ENCODE peak calls at places on chromosomes 4 and X, in ten cellular contexts. R is NCI-H2107, U is cardiac fibroblast, M is choroid plexus epithelial cell, W is nephron progenitor cell, Y is smooth muscle cell of the brain vasculature, K is hepatic stellate cell, J is GM20000, H is hypothalamus, S is NCI-H1417 treated with DMSO at 0.1 percent for 48 hours. F is an unnamed sample.

GRCh38 chr4:152970102-152970820 is 34.1 kb downstream of the FHDC1 start:
- DNase-seq in R (no peak), U (no peak), M (peak), W (no peak), Y (no peak), K (no peak), J (no peak), H (no peak), S (no peak), F (peak)

GRCh38 chr4:3644849-3645627 is 112.8 kb upstream of the LRPAP1 start:
- DNase-seq in R (no peak), U (peak), M (no peak), W (no peak), Y (no peak), K (peak), J (no peak), H (no peak), S (no peak), F (no peak)

GRCh38 chr4:94408549-94409374 is 43.0 kb upstream of the PDLIM5 start:
- DNase-seq in R (no peak), U (peak), M (peak), W (no peak), Y (no peak), K (peak), J (no peak), H (no peak), S (no peak), F (no peak)

GRCh38 chr4:81486502-81486901 is 14.8 kb upstream of the RASGEF1B start:
- DNase-seq in R (no peak), U (no peak), M (no peak), W (no peak), Y (no peak), K (no peak), J (no peak), H (no peak), S (no peak), F (peak)

GRCh38 chr4:80462537-80463207 is 127.1 kb downstream of the CFAP299 start:
- DNase-seq in R (no peak), U (peak), M (no peak), W (no peak), Y (no peak), K (no peak), J (peak), H (no peak), S (no peak), F (no peak)

GRCh38 chr4:76589402-76589801 is 154.4 kb downstream of the SHROOM3 start:
- DNase-seq in R (no peak), U (peak), M (peak), W (no peak), Y (no peak), K (peak), J (no peak), H (no peak), S (no peak), F (no peak)

GRCh38 chr4:39970559-39971270 is 7.0 kb downstream of the PDS5A start:
- DNase-seq in R (no peak), U (peak), M (peak), W (peak), Y (no peak), K (no peak), J (no peak), H (no peak), S (no peak), F (peak)

GRCh38 chr4:148443550-148444295 is 1.5 kb upstream of the NR3C2 start:
- DNase-seq in R (no peak), U (peak), M (no peak), W (peak), Y (no peak), K (peak), J (peak), H (no peak), S (no peak), F (no peak)

GRCh38 chrX:102858826-102859627 is 78.0 kb upstream of the RAB40AL start:
- DNase-seq in R (no peak), U (no peak), M (no peak), W (no peak), Y (no peak), K (no peak), J (no peak), H (no peak), S (no peak), F (no peak)

GRCh38 chrX:148633509-148633908 is 133.1 kb downstream of the AFF2 start:
- DNase-seq in R (no peak), U (no peak), M (no peak), W (no peak), Y (no peak), K (no peak), J (no peak), H (no peak), S (no peak), F (no peak)

GRCh38 chr4:113756005-113756410 is 5.5 kb downstream of the CAMK2D start:
- DNase-seq in R (no peak), U (peak), M (peak), W (no peak), Y (no peak), K (no peak), J (no peak), H (no peak), S (no peak), F (peak)

GRCh38 chrX:13535371-13535770 is 34.0 kb upstream of the EGFL6 start:
- DNase-seq in R (no peak), U (no peak), M (no peak), W (no peak), Y (no peak), K (no peak), J (no peak), H (no peak), S (no peak), F (no peak)

GRCh38 chr4:8468746-8469535 is 28.4 kb downstream of the TRMT44 start:
- DNase-seq in R (no peak), U (peak), M (peak), W (peak), Y (peak), K (peak), J (peak), H (peak), S (no peak), F (peak)

GRCh38 chrX:142637206-142637605 is 388.5 kb upstream of the SPANXN4 start:
- DNase-seq in R (no peak), U (no peak), M (no peak), W (no peak), Y (no peak), K (no peak), J (no peak), H (no peak), S (no peak), F (no peak)

GRCh38 chr4:89586864-89587263 is 250.1 kb downstream of the SNCA start:
- DNase-seq in R (no peak), U (peak), M (peak), W (no peak), Y (no peak), K (no peak), J (no peak), H (no peak), S (no peak), F (peak)

GRCh38 chrX:111164728-111165127 is 68.7 kb downstream of the PAK3 start:
- DNase-seq in R (no peak), U (peak), M (peak), W (no peak), Y (no peak), K (no peak), J (no peak), H (no peak), S (no peak), F (peak)

GRCh38 chrX:154526901-154527675 is 11.1 kb upstream of the FAM3A start:
- DNase-seq in R (peak), U (peak), M (peak), W (peak), Y (no peak), K (peak), J (peak), H (peak), S (peak), F (peak)

GRCh38 chrX:20224814-20225487 is 41.8 kb downstream of the RPS6KA3 start:
- DNase-seq in R (no peak), U (peak), M (peak), W (no peak), Y (no peak), K (no peak), J (peak), H (no peak), S (no peak), F (peak)

GRCh38 chrX:129593137-129593536 is 53.1 kb downstream of the OCRL start:
- DNase-seq in R (no peak), U (peak), M (peak), W (no peak), Y (peak), K (no peak), J (no peak), H (no peak), S (no peak), F (peak)

GRCh38 chrX:121570072-121570841 is 522.8 kb downstream of the GLUD2 start:
- DNase-seq in R (no peak), U (peak), M (peak), W (no peak), Y (no peak), K (no peak), J (no peak), H (no peak), S (no peak), F (peak)

F was measured in bronchial epithelial cell.